ENCODE peak calls at places on chromosomes 16 and 17, in four cellular contexts. One of them, this sample, is unnamed.

GRCh38 chr16:4060823-4061222 is 55.4 kb downstream of the ADCY9 start:
- DNase-seq in fibroblast of the aortic adventitia: no peak
- DNase-seq in cardiac muscle cell: no peak
- DNase-seq in NCI-H748 treated with DMSO at 0.1 percent for 48 hours: no peak
- DNase-seq in this sample: no peak

GRCh38 chr17:2171725-2172446 is 117.0 kb downstream of the HIC1 start:
- DNase-seq in fibroblast of the aortic adventitia: peak; percentile 99
- DNase-seq in NCI-H748 treated with DMSO at 0.1 percent for 48 hours: no peak
- DNase-seq in cardiac muscle cell: peak; percentile 99
- DNase-seq in this sample: no peak

GRCh38 chr17:68011199-68011665 is 15.0 kb upstream of the C17orf58 start:
- DNase-seq in fibroblast of the aortic adventitia: no peak
- DNase-seq in cardiac muscle cell: peak; percentile 45
- DNase-seq in NCI-H748 treated with DMSO at 0.1 percent for 48 hours: peak; percentile 45
- DNase-seq in this sample: no peak

GRCh38 chr16:79600636-79601091 is at the start of gene MAF:
- DNase-seq in fibroblast of the aortic adventitia: peak; percentile 42
- DNase-seq in NCI-H748 treated with DMSO at 0.1 percent for 48 hours: peak; percentile 79
- DNase-seq in cardiac muscle cell: peak; percentile 79
- DNase-seq in this sample: peak; percentile 32

GRCh38 chr16:67483731-67484525 is 581 bp upstream of the AGRP start:
- DNase-seq in cardiac muscle cell: no peak
- DNase-seq in fibroblast of the aortic adventitia: no peak
- DNase-seq in NCI-H748 treated with DMSO at 0.1 percent for 48 hours: no peak
- DNase-seq in this sample: no peak

GRCh38 chr16:82660966-82661365 is 34.2 kb downstream of the CDH13 start:
- DNase-seq in NCI-H748 treated with DMSO at 0.1 percent for 48 hours: peak; percentile 75
- DNase-seq in fibroblast of the aortic adventitia: no peak
- DNase-seq in cardiac muscle cell: no peak
- DNase-seq in this sample: no peak

GRCh38 chr17:60817187-60817586 is 139.5 kb downstream of the BCAS3 start:
- DNase-seq in NCI-H748 treated with DMSO at 0.1 percent for 48 hours: no peak
- DNase-seq in fibroblast of the aortic adventitia: peak; percentile 71
- DNase-seq in cardiac muscle cell: peak; percentile 80
- DNase-seq in this sample: no peak

GRCh38 chr16:1763521-1764511 is 7.5 kb downstream of the NME3 start:
- DNase-seq in fibroblast of the aortic adventitia: no peak
- DNase-seq in cardiac muscle cell: peak; percentile 41
- DNase-seq in NCI-H748 treated with DMSO at 0.1 percent for 48 hours: no peak
- DNase-seq in this sample: no peak

GRCh38 chr17:62680541-62681052 is 53.1 kb downstream of the MRC2 start:
- DNase-seq in fibroblast of the aortic adventitia: no peak
- DNase-seq in NCI-H748 treated with DMSO at 0.1 percent for 48 hours: no peak
- DNase-seq in cardiac muscle cell: no peak
- DNase-seq in this sample: no peak